ENCODE peak calls at places on chromosomes 2 and 18, in six cellular contexts. One of them, this sample, is unnamed.

GRCh38 chr2:126317797-126318431 is 338.0 kb upstream of the GYPC start:
- DNase-seq in fibroblast of pulmonary artery: peak
- DNase-seq in PC-3: no peak
- DNase-seq in HCT116: no peak
- DNase-seq in breast epithelium: no peak
- DNase-seq in CD8-positive, alpha-beta T cell: no peak
- DNase-seq in this sample: no peak

GRCh38 chr18:12038082-12038660 is 55.5 kb upstream of the ANKRD62 start:
- DNase-seq in fibroblast of pulmonary artery: peak
- DNase-seq in PC-3: no peak
- DNase-seq in HCT116: no peak
- DNase-seq in breast epithelium: no peak
- DNase-seq in CD8-positive, alpha-beta T cell: no peak
- DNase-seq in this sample: no peak

GRCh38 chr18:2274613-2275012 is 296.7 kb downstream of the METTL4 start:
- DNase-seq in fibroblast of pulmonary artery: peak
- DNase-seq in PC-3: no peak
- DNase-seq in HCT116: no peak
- DNase-seq in breast epithelium: no peak
- DNase-seq in CD8-positive, alpha-beta T cell: no peak
- DNase-seq in this sample: no peak

GRCh38 chr2:64779117-64779690 is 125.5 kb upstream of the SERTAD2 start:
- DNase-seq in fibroblast of pulmonary artery: peak
- DNase-seq in PC-3: peak
- DNase-seq in HCT116: no peak
- DNase-seq in breast epithelium: no peak
- DNase-seq in CD8-positive, alpha-beta T cell: no peak
- DNase-seq in this sample: peak

GRCh38 chr2:53422979-53423378 is 344.6 kb upstream of the CHAC2 start:
- DNase-seq in fibroblast of pulmonary artery: peak
- DNase-seq in PC-3: peak
- DNase-seq in HCT116: peak
- DNase-seq in breast epithelium: no peak
- DNase-seq in CD8-positive, alpha-beta T cell: no peak
- DNase-seq in this sample: peak

GRCh38 chr2:71923143-71923525 is 224.5 kb downstream of the CYP26B1 start:
- DNase-seq in fibroblast of pulmonary artery: no peak
- DNase-seq in PC-3: no peak
- DNase-seq in HCT116: no peak
- DNase-seq in breast epithelium: no peak
- DNase-seq in CD8-positive, alpha-beta T cell: no peak
- DNase-seq in this sample: no peak

GRCh38 chr2:109185338-109185737 is 56.3 kb downstream of the SH3RF3 start:
- DNase-seq in fibroblast of pulmonary artery: peak
- DNase-seq in PC-3: no peak
- DNase-seq in HCT116: no peak
- DNase-seq in breast epithelium: no peak
- DNase-seq in CD8-positive, alpha-beta T cell: no peak
- DNase-seq in this sample: no peak

GRCh38 chr2:221610675-221611074 is 38.6 kb upstream of the EPHA4 start:
- DNase-seq in fibroblast of pulmonary artery: no peak
- DNase-seq in PC-3: no peak
- DNase-seq in HCT116: no peak
- DNase-seq in breast epithelium: no peak
- DNase-seq in CD8-positive, alpha-beta T cell: no peak
- DNase-seq in this sample: no peak

GRCh38 chr2:190572251-190572650 is 37.7 kb upstream of the NEMP2 start:
- DNase-seq in fibroblast of pulmonary artery: no peak
- DNase-seq in PC-3: peak
- DNase-seq in HCT116: no peak
- DNase-seq in breast epithelium: no peak
- DNase-seq in CD8-positive, alpha-beta T cell: no peak
- DNase-seq in this sample: no peak

GRCh38 chr2:27086722-27087446 is at the start of gene KHK:
- DNase-seq in fibroblast of pulmonary artery: no peak
- DNase-seq in PC-3: peak
- DNase-seq in HCT116: no peak
- DNase-seq in breast epithelium: peak
- DNase-seq in CD8-positive, alpha-beta T cell: no peak
- DNase-seq in this sample: no peak

GRCh38 chr2:46506131-46506706 is 26.9 kb downstream of the TMEM247 start:
- DNase-seq in fibroblast of pulmonary artery: no peak
- DNase-seq in PC-3: no peak
- DNase-seq in HCT116: no peak
- DNase-seq in breast epithelium: no peak
- DNase-seq in CD8-positive, alpha-beta T cell: no peak
- DNase-seq in this sample: no peak

GRCh38 chr2:38465789-38466127 is 88.7 kb upstream of the ATL2 start:
- DNase-seq in fibroblast of pulmonary artery: peak
- DNase-seq in PC-3: peak
- DNase-seq in HCT116: peak
- DNase-seq in breast epithelium: no peak
- DNase-seq in CD8-positive, alpha-beta T cell: no peak
- DNase-seq in this sample: no peak

GRCh38 chr18:40431071-40431998 is 1523.7 kb upstream of the PIK3C3 start:
- DNase-seq in fibroblast of pulmonary artery: no peak
- DNase-seq in PC-3: no peak
- DNase-seq in HCT116: no peak
- DNase-seq in breast epithelium: no peak
- DNase-seq in CD8-positive, alpha-beta T cell: no peak
- DNase-seq in this sample: no peak

GRCh38 chr2:219041252-219041651 is at the start of gene CFAP65:
- DNase-seq in fibroblast of pulmonary artery: peak
- DNase-seq in PC-3: peak
- DNase-seq in HCT116: peak
- DNase-seq in breast epithelium: no peak
- DNase-seq in CD8-positive, alpha-beta T cell: no peak
- DNase-seq in this sample: peak

GRCh38 chr2:55152475-55153422 is 79.3 kb downstream of the CLHC1 start:
- DNase-seq in fibroblast of pulmonary artery: no peak
- DNase-seq in PC-3: no peak
- DNase-seq in HCT116: no peak
- DNase-seq in breast epithelium: no peak
- DNase-seq in CD8-positive, alpha-beta T cell: no peak
- DNase-seq in this sample: no peak

GRCh38 chr2:201618744-201619654 is 24.3 kb downstream of the TMEM237 start:
- DNase-seq in fibroblast of pulmonary artery: peak
- DNase-seq in PC-3: no peak
- DNase-seq in HCT116: no peak
- DNase-seq in breast epithelium: no peak
- DNase-seq in CD8-positive, alpha-beta T cell: no peak
- DNase-seq in this sample: no peak

GRCh38 chr2:9166579-9167392 is 39.8 kb upstream of the ASAP2 start:
- DNase-seq in fibroblast of pulmonary artery: no peak
- DNase-seq in PC-3: no peak
- DNase-seq in HCT116: no peak
- DNase-seq in breast epithelium: no peak
- DNase-seq in CD8-positive, alpha-beta T cell: no peak
- DNase-seq in this sample: no peak

GRCh38 chr18:48836806-48837615 is 113.8 kb downstream of the SMAD7 start:
- DNase-seq in fibroblast of pulmonary artery: no peak
- DNase-seq in PC-3: no peak
- DNase-seq in HCT116: no peak
- DNase-seq in breast epithelium: no peak
- DNase-seq in CD8-positive, alpha-beta T cell: no peak
- DNase-seq in this sample: no peak

GRCh38 chr2:30689496-30690125 is 117.6 kb downstream of the CAPN13 start:
- DNase-seq in fibroblast of pulmonary artery: no peak
- DNase-seq in PC-3: no peak
- DNase-seq in HCT116: no peak
- DNase-seq in breast epithelium: no peak
- DNase-seq in CD8-positive, alpha-beta T cell: no peak
- DNase-seq in this sample: no peak

GRCh38 chr18:46471809-46472498 is 185.1 kb downstream of the LOXHD1 start:
- DNase-seq in fibroblast of pulmonary artery: no peak
- DNase-seq in PC-3: no peak
- DNase-seq in HCT116: no peak
- DNase-seq in breast epithelium: no peak
- DNase-seq in CD8-positive, alpha-beta T cell: no peak
- DNase-seq in this sample: no peak

GRCh38 chr2:222946700-222947278 is 86.0 kb downstream of the ACSL3 start:
- DNase-seq in fibroblast of pulmonary artery: no peak
- DNase-seq in PC-3: no peak
- DNase-seq in HCT116: no peak
- DNase-seq in breast epithelium: no peak
- DNase-seq in CD8-positive, alpha-beta T cell: no peak
- DNase-seq in this sample: no peak

GRCh38 chr2:54570925-54571694 is 115.0 kb downstream of the SPTBN1 start:
- DNase-seq in fibroblast of pulmonary artery: peak
- DNase-seq in PC-3: peak
- DNase-seq in HCT116: no peak
- DNase-seq in breast epithelium: no peak
- DNase-seq in CD8-positive, alpha-beta T cell: peak
- DNase-seq in this sample: peak

GRCh38 chr18:66548747-66549146 is 55.1 kb downstream of the CDH19 start:
- DNase-seq in fibroblast of pulmonary artery: no peak
- DNase-seq in PC-3: peak
- DNase-seq in HCT116: no peak
- DNase-seq in breast epithelium: no peak
- DNase-seq in CD8-positive, alpha-beta T cell: no peak
- DNase-seq in this sample: no peak

GRCh38 chr2:131153529-131153928 is 48.4 kb downstream of the PLEKHB2 start:
- DNase-seq in fibroblast of pulmonary artery: no peak
- DNase-seq in PC-3: no peak
- DNase-seq in HCT116: no peak
- DNase-seq in breast epithelium: no peak
- DNase-seq in CD8-positive, alpha-beta T cell: no peak
- DNase-seq in this sample: no peak

GRCh38 chr18:13051950-13052349 is 60.8 kb downstream of the CEP192 start:
- DNase-seq in fibroblast of pulmonary artery: peak
- DNase-seq in PC-3: peak
- DNase-seq in HCT116: no peak
- DNase-seq in breast epithelium: no peak
- DNase-seq in CD8-positive, alpha-beta T cell: no peak
- DNase-seq in this sample: no peak

GRCh38 chr2:70103531-70104061 is 16.3 kb downstream of the PCBP1 start:
- DNase-seq in fibroblast of pulmonary artery: no peak
- DNase-seq in PC-3: no peak
- DNase-seq in HCT116: no peak
- DNase-seq in breast epithelium: no peak
- DNase-seq in CD8-positive, alpha-beta T cell: no peak
- DNase-seq in this sample: no peak

GRCh38 chr2:70101174-70101573 is 13.9 kb downstream of the PCBP1 start:
- DNase-seq in fibroblast of pulmonary artery: no peak
- DNase-seq in PC-3: no peak
- DNase-seq in HCT116: no peak
- DNase-seq in breast epithelium: no peak
- DNase-seq in CD8-positive, alpha-beta T cell: no peak
- DNase-seq in this sample: no peak

GRCh38 chr2:70099270-70099669 is 12.0 kb downstream of the PCBP1 start:
- DNase-seq in fibroblast of pulmonary artery: no peak
- DNase-seq in PC-3: no peak
- DNase-seq in HCT116: no peak
- DNase-seq in breast epithelium: no peak
- DNase-seq in CD8-positive, alpha-beta T cell: no peak
- DNase-seq in this sample: no peak

GRCh38 chr2:70104231-70105111 is 17.2 kb downstream of the PCBP1 start:
- DNase-seq in fibroblast of pulmonary artery: peak
- DNase-seq in PC-3: no peak
- DNase-seq in HCT116: no peak
- DNase-seq in breast epithelium: no peak
- DNase-seq in CD8-positive, alpha-beta T cell: no peak
- DNase-seq in this sample: no peak
- H3K4me3 ChIP-seq in fibroblast of pulmonary artery: no peak
- H3K4me3 ChIP-seq in PC-3: no peak
- H3K4me3 ChIP-seq in HCT116: no peak
- H3K4me3 ChIP-seq in breast epithelium: no peak
- H3K4me3 ChIP-seq in CD8-positive, alpha-beta T cell: peak
- H3K4me3 ChIP-seq in this sample: no peak

GRCh38 chr18:44241041-44241440 is 439.6 kb upstream of the SETBP1 start:
- DNase-seq in fibroblast of pulmonary artery: no peak
- DNase-seq in PC-3: no peak
- DNase-seq in HCT116: no peak
- DNase-seq in breast epithelium: no peak
- DNase-seq in CD8-positive, alpha-beta T cell: no peak
- DNase-seq in this sample: no peak

GRCh38 chr18:44232500-44232899 is 448.2 kb upstream of the SETBP1 start:
- DNase-seq in fibroblast of pulmonary artery: no peak
- DNase-seq in PC-3: peak
- DNase-seq in HCT116: no peak
- DNase-seq in breast epithelium: no peak
- DNase-seq in CD8-positive, alpha-beta T cell: no peak
- DNase-seq in this sample: no peak

GRCh38 chr18:44238911-44239310 is 441.8 kb upstream of the SETBP1 start:
- DNase-seq in fibroblast of pulmonary artery: no peak
- DNase-seq in PC-3: no peak
- DNase-seq in HCT116: no peak
- DNase-seq in breast epithelium: no peak
- DNase-seq in CD8-positive, alpha-beta T cell: no peak
- DNase-seq in this sample: no peak

GRCh38 chr18:44238449-44238848 is 442.2 kb upstream of the SETBP1 start:
- DNase-seq in fibroblast of pulmonary artery: no peak
- DNase-seq in PC-3: no peak
- DNase-seq in HCT116: no peak
- DNase-seq in breast epithelium: no peak
- DNase-seq in CD8-positive, alpha-beta T cell: no peak
- DNase-seq in this sample: no peak
- TF ChIP-seq CTCF in fibroblast of pulmonary artery: no peak
- TF ChIP-seq CTCF in PC-3: no peak
- TF ChIP-seq CTCF in HCT116: no peak
- TF ChIP-seq CTCF in breast epithelium: no peak
- TF ChIP-seq CTCF in CD8-positive, alpha-beta T cell: no peak
- TF ChIP-seq CTCF in this sample: no peak

GRCh38 chr2:74199275-74199701 is 873 bp downstream of the MTHFD2 start:
- DNase-seq in fibroblast of pulmonary artery: no peak
- DNase-seq in PC-3: no peak
- DNase-seq in HCT116: no peak
- DNase-seq in breast epithelium: no peak
- DNase-seq in CD8-positive, alpha-beta T cell: no peak
- DNase-seq in this sample: no peak
- H3K4me3 ChIP-seq in fibroblast of pulmonary artery: peak
- H3K4me3 ChIP-seq in PC-3: peak
- H3K4me3 ChIP-seq in HCT116: peak
- H3K4me3 ChIP-seq in breast epithelium: peak
- H3K4me3 ChIP-seq in CD8-positive, alpha-beta T cell: peak
- H3K4me3 ChIP-seq in this sample: peak

GRCh38 chr2:152444448-152444847 is 109.5 kb downstream of the FMNL2 start:
- DNase-seq in fibroblast of pulmonary artery: no peak
- DNase-seq in PC-3: no peak
- DNase-seq in HCT116: no peak
- DNase-seq in breast epithelium: no peak
- DNase-seq in CD8-positive, alpha-beta T cell: no peak
- DNase-seq in this sample: no peak

GRCh38 chr2:152440460-152440859 is 105.5 kb downstream of the FMNL2 start:
- DNase-seq in fibroblast of pulmonary artery: no peak
- DNase-seq in PC-3: no peak
- DNase-seq in HCT116: no peak
- DNase-seq in breast epithelium: no peak
- DNase-seq in CD8-positive, alpha-beta T cell: no peak
- DNase-seq in this sample: no peak

GRCh38 chr2:152443771-152444170 is 108.8 kb downstream of the FMNL2 start:
- DNase-seq in fibroblast of pulmonary artery: no peak
- DNase-seq in PC-3: no peak
- DNase-seq in HCT116: no peak
- DNase-seq in breast epithelium: no peak
- DNase-seq in CD8-positive, alpha-beta T cell: no peak
- DNase-seq in this sample: no peak

GRCh38 chr2:152440049-152440448 is 105.1 kb downstream of the FMNL2 start:
- DNase-seq in fibroblast of pulmonary artery: no peak
- DNase-seq in PC-3: no peak
- DNase-seq in HCT116: no peak
- DNase-seq in breast epithelium: no peak
- DNase-seq in CD8-positive, alpha-beta T cell: no peak
- DNase-seq in this sample: no peak

GRCh38 chr2:152441961-152442360 is 107.0 kb downstream of the FMNL2 start:
- DNase-seq in fibroblast of pulmonary artery: no peak
- DNase-seq in PC-3: no peak
- DNase-seq in HCT116: no peak
- DNase-seq in breast epithelium: no peak
- DNase-seq in CD8-positive, alpha-beta T cell: no peak
- DNase-seq in this sample: no peak
- TF ChIP-seq CTCF in fibroblast of pulmonary artery: no peak
- TF ChIP-seq CTCF in PC-3: no peak
- TF ChIP-seq CTCF in HCT116: no peak
- TF ChIP-seq CTCF in breast epithelium: no peak
- TF ChIP-seq CTCF in CD8-positive, alpha-beta T cell: no peak
- TF ChIP-seq CTCF in this sample: no peak